ENCODE peak calls at places on chromosomes 13 and 19, in six cellular contexts. One of them, this sample, is unnamed.

GRCh38 chr19:54188224-54188871 is 1.0 kb downstream of the MBOAT7 start:
- DNase-seq in NCI-H774: no peak
- DNase-seq in stimulated activated CD4-positive, alpha-beta T cell treated with anti-CD3 and anti-CD28 coated beads, Interleukin-12 subunit alpha, Interleukin-12 subunit beta, amount 100 ng/mL, for 4 hours: peak
- DNase-seq in CD4-positive, CD25-positive, alpha-beta regulatory T cell: peak
- DNase-seq in NCI-H187: no peak
- DNase-seq in hepatocyte: peak
- DNase-seq in this sample: no peak

GRCh38 chr19:13556552-13556951 is 50.3 kb upstream of the CACNA1A start:
- DNase-seq in NCI-H774: no peak
- DNase-seq in stimulated activated CD4-positive, alpha-beta T cell treated with anti-CD3 and anti-CD28 coated beads, Interleukin-12 subunit alpha, Interleukin-12 subunit beta, amount 100 ng/mL, for 4 hours: no peak
- DNase-seq in CD4-positive, CD25-positive, alpha-beta regulatory T cell: no peak
- DNase-seq in NCI-H187: no peak
- DNase-seq in hepatocyte: no peak
- DNase-seq in this sample: no peak

GRCh38 chr19:58558623-58559274 is 338 bp upstream of the UBE2M start:
- DNase-seq in NCI-H774: no peak
- DNase-seq in stimulated activated CD4-positive, alpha-beta T cell treated with anti-CD3 and anti-CD28 coated beads, Interleukin-12 subunit alpha, Interleukin-12 subunit beta, amount 100 ng/mL, for 4 hours: peak
- DNase-seq in CD4-positive, CD25-positive, alpha-beta regulatory T cell: peak
- DNase-seq in NCI-H187: no peak
- DNase-seq in hepatocyte: peak
- DNase-seq in this sample: no peak

GRCh38 chr19:38386968-38387549 is 775 bp downstream of the GGN start:
- DNase-seq in NCI-H774: no peak
- DNase-seq in stimulated activated CD4-positive, alpha-beta T cell treated with anti-CD3 and anti-CD28 coated beads, Interleukin-12 subunit alpha, Interleukin-12 subunit beta, amount 100 ng/mL, for 4 hours: no peak
- DNase-seq in CD4-positive, CD25-positive, alpha-beta regulatory T cell: no peak
- DNase-seq in NCI-H187: no peak
- DNase-seq in hepatocyte: peak
- DNase-seq in this sample: no peak

GRCh38 chr13:51585234-51585672 is 991 bp downstream of the WDFY2 start:
- DNase-seq in NCI-H774: no peak
- DNase-seq in stimulated activated CD4-positive, alpha-beta T cell treated with anti-CD3 and anti-CD28 coated beads, Interleukin-12 subunit alpha, Interleukin-12 subunit beta, amount 100 ng/mL, for 4 hours: no peak
- DNase-seq in CD4-positive, CD25-positive, alpha-beta regulatory T cell: peak
- DNase-seq in NCI-H187: no peak
- DNase-seq in hepatocyte: no peak
- DNase-seq in this sample: no peak

GRCh38 chr13:31050486-31051400 is 111.0 kb downstream of the HSPH1 start:
- DNase-seq in NCI-H774: no peak
- DNase-seq in stimulated activated CD4-positive, alpha-beta T cell treated with anti-CD3 and anti-CD28 coated beads, Interleukin-12 subunit alpha, Interleukin-12 subunit beta, amount 100 ng/mL, for 4 hours: no peak
- DNase-seq in CD4-positive, CD25-positive, alpha-beta regulatory T cell: no peak
- DNase-seq in NCI-H187: no peak
- DNase-seq in hepatocyte: no peak
- DNase-seq in this sample: no peak

GRCh38 chr13:110387451-110388140 is 80.5 kb downstream of the COL4A2 start:
- DNase-seq in NCI-H774: no peak
- DNase-seq in stimulated activated CD4-positive, alpha-beta T cell treated with anti-CD3 and anti-CD28 coated beads, Interleukin-12 subunit alpha, Interleukin-12 subunit beta, amount 100 ng/mL, for 4 hours: no peak
- DNase-seq in CD4-positive, CD25-positive, alpha-beta regulatory T cell: peak
- DNase-seq in NCI-H187: no peak
- DNase-seq in hepatocyte: peak
- DNase-seq in this sample: no peak

GRCh38 chr13:99182439-99182838 is 18.2 kb upstream of the UBAC2 start:
- DNase-seq in NCI-H774: no peak
- DNase-seq in stimulated activated CD4-positive, alpha-beta T cell treated with anti-CD3 and anti-CD28 coated beads, Interleukin-12 subunit alpha, Interleukin-12 subunit beta, amount 100 ng/mL, for 4 hours: no peak
- DNase-seq in CD4-positive, CD25-positive, alpha-beta regulatory T cell: no peak
- DNase-seq in NCI-H187: no peak
- DNase-seq in hepatocyte: no peak
- DNase-seq in this sample: no peak

GRCh38 chr13:49859568-49859967 is 67.1 kb upstream of the KPNA3 start:
- DNase-seq in NCI-H774: no peak
- DNase-seq in stimulated activated CD4-positive, alpha-beta T cell treated with anti-CD3 and anti-CD28 coated beads, Interleukin-12 subunit alpha, Interleukin-12 subunit beta, amount 100 ng/mL, for 4 hours: no peak
- DNase-seq in CD4-positive, CD25-positive, alpha-beta regulatory T cell: no peak
- DNase-seq in NCI-H187: no peak
- DNase-seq in hepatocyte: peak
- DNase-seq in this sample: no peak

GRCh38 chr19:55451522-55452380 is 8.7 kb upstream of the SHISA7 start:
- DNase-seq in NCI-H774: peak
- DNase-seq in stimulated activated CD4-positive, alpha-beta T cell treated with anti-CD3 and anti-CD28 coated beads, Interleukin-12 subunit alpha, Interleukin-12 subunit beta, amount 100 ng/mL, for 4 hours: no peak
- DNase-seq in CD4-positive, CD25-positive, alpha-beta regulatory T cell: no peak
- DNase-seq in NCI-H187: no peak
- DNase-seq in hepatocyte: no peak
- DNase-seq in this sample: no peak

GRCh38 chr13:34897220-34897619 is 44.9 kb upstream of the NBEA start:
- DNase-seq in NCI-H774: no peak
- DNase-seq in stimulated activated CD4-positive, alpha-beta T cell treated with anti-CD3 and anti-CD28 coated beads, Interleukin-12 subunit alpha, Interleukin-12 subunit beta, amount 100 ng/mL, for 4 hours: no peak
- DNase-seq in CD4-positive, CD25-positive, alpha-beta regulatory T cell: no peak
- DNase-seq in NCI-H187: no peak
- DNase-seq in hepatocyte: no peak
- DNase-seq in this sample: no peak